ENCODE peak calls at places on chromosomes 11 and 22, in eight cellular contexts. I is IMR-90; S is small intestine; H is A549; D is CD8-positive, alpha-beta memory T cell; K is right lobe of liver; N is hepatocyte; J is mammary epithelial cell. Z is an unnamed sample.

GRCh38 chr22:29032014-29032475 is 29.6 kb downstream of the C22orf31 start:
- DNase-seq in I (no peak), S (no peak), H (no peak), D (no peak), K (peak; percentile 69), N (no peak), J (no peak), Z (no peak)

GRCh38 chr11:28447226-28447625 is 339.0 kb downstream of the METTL15 start:
- DNase-seq in I (peak; percentile 61), S (no peak), H (no peak), D (no peak), K (no peak), N (no peak), J (no peak), Z (no peak)

GRCh38 chr11:119483341-119483880 is 60.4 kb upstream of the THY1 start:
- DNase-seq in I (no peak), S (no peak), H (no peak), D (no peak), K (no peak), N (no peak), J (no peak), Z (no peak)

GRCh38 chr11:24585192-24585591 is 88.3 kb downstream of the LUZP2 start:
- DNase-seq in I (peak; percentile 13), S (no peak), H (no peak), D (no peak), K (no peak), N (no peak), J (no peak), Z (no peak)

GRCh38 chr11:71283960-71284359 is 31.6 kb upstream of the SHANK2 start:
- DNase-seq in I (no peak), S (peak; percentile 93), H (no peak), D (no peak), K (no peak), N (peak; percentile 71), J (peak; percentile 24), Z (no peak)

GRCh38 chr11:20962581-20962980 is 293.2 kb downstream of the NELL1 start:
- DNase-seq in I (no peak), S (no peak), H (no peak), D (no peak), K (no peak), N (no peak), J (peak; percentile 45), Z (no peak)

GRCh38 chr22:28247114-28247513 is 328.1 kb upstream of the PITPNB start:
- DNase-seq in I (no peak), S (no peak), H (no peak), D (no peak), K (no peak), N (no peak), J (no peak), Z (no peak)

GRCh38 chr22:38350444-38351359 is 33.5 kb upstream of the CSNK1E start:
- DNase-seq in I (no peak), S (no peak), H (no peak), D (no peak), K (peak; percentile 48), N (no peak), J (no peak), Z (no peak)

GRCh38 chr11:133895551-133895950 is 50.2 kb upstream of the SPATA19 start:
- DNase-seq in I (no peak), S (no peak), H (no peak), D (no peak), K (no peak), N (no peak), J (no peak), Z (no peak)

GRCh38 chr11:18650353-18650752 is 16.2 kb upstream of the SPTY2D1 start:
- DNase-seq in I (no peak), S (no peak), H (no peak), D (no peak), K (no peak), N (no peak), J (no peak), Z (no peak)

GRCh38 chr22:30890689-30891442 is 77.7 kb downstream of the MORC2 start:
- DNase-seq in I (peak; percentile 10), S (peak; percentile 31), H (peak; percentile 30), D (no peak), K (no peak), N (peak; percentile 49), J (peak; percentile 22), Z (no peak)

GRCh38 chr11:789951-790350 is at the start of gene CEND1:
- DNase-seq in I (peak; percentile 54), S (no peak), H (peak; percentile 44), D (no peak), K (no peak), N (no peak), J (no peak), Z (no peak)

GRCh38 chr11:118930152-118930712 is 4.5 kb upstream of the BCL9L start:
- DNase-seq in I (peak; percentile 63), S (peak; percentile 97), H (no peak), D (peak; percentile 86), K (peak; percentile 90), N (peak; percentile 95), J (peak; percentile 91), Z (peak; percentile 81)

GRCh38 chr11:9070740-9071476 is 20.5 kb downstream of the SCUBE2 start:
- DNase-seq in I (no peak), S (peak; percentile 28), H (no peak), D (no peak), K (no peak), N (no peak), J (no peak), Z (no peak)

GRCh38 chr11:9269492-9270030 is 4.4 kb upstream of the DENND5A start:
- DNase-seq in I (peak; percentile 24), S (no peak), H (no peak), D (no peak), K (no peak), N (no peak), J (no peak), Z (no peak)

GRCh38 chr11:64763804-64764611 is 4.2 kb upstream of the PYGM start:
- DNase-seq in I (no peak), S (peak; percentile 39), H (no peak), D (peak; percentile 55), K (no peak), N (no peak), J (no peak), Z (peak; percentile 46)

GRCh38 chr11:122491486-122491885 is 164.0 kb upstream of the UBASH3B start:
- DNase-seq in I (peak; percentile 75), S (no peak), H (no peak), D (no peak), K (no peak), N (peak; percentile 34), J (peak; percentile 84), Z (no peak)

GRCh38 chr11:116192509-116193206 is 580.1 kb downstream of the BUD13 start:
- DNase-seq in I (no peak), S (peak; percentile 12), H (no peak), D (no peak), K (no peak), N (no peak), J (no peak), Z (no peak)

GRCh38 chr11:3367221-3367620 is 11.7 kb downstream of the ZNF195 start:
- DNase-seq in I (no peak), S (no peak), H (no peak), D (no peak), K (no peak), N (no peak), J (no peak), Z (no peak)
- H3K9me3 ChIP-seq in I (peaks cover 35% of the 10 kb centered on the region), S (peaks cover 2% of the 10 kb centered on the region), H (peaks cover 92% of the 10 kb centered on the region), D (peaks cover 18% of the 10 kb centered on the region), K (no peaks in the 10 kb centered on the region), N (peaks cover 30% of the 10 kb centered on the region), J (peaks cover 45% of the 10 kb centered on the region), Z (peaks cover 79% of the 10 kb centered on the region)

DNA sequence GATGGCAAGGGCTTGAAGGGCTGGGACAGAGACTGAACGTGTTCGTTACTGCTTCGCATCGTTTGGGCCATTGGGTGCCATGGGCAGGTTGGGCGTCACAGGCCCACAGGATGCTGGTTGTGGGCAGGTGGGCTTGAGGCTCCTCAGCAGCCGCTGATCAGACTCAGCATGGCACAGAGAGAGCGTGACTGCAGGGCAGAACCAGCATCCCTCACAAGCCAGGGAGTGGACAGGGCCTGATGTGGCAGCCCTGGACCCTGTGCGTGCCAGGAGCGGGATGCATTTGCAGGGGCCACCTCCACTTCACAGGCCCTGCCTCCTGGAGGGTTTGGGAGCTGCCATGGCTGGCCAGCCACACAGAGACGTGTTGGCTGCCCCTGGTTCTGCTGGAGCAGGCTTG is 1228.3 kb downstream of the BRD1 start:
- DNase-seq in I (no peak), S (no peak), H (no peak), D (no peak), K (no peak), N (no peak), J (no peak), Z (no peak)
- H3K9me3 ChIP-seq in I (peaks cover 70% of the 10 kb centered on the region), S (no peaks in the 10 kb centered on the region), H (no peaks in the 10 kb centered on the region), D (no peaks in the 10 kb centered on the region), K (no peaks in the 10 kb centered on the region), N (no peaks in the 10 kb centered on the region), J (peaks cover 60% of the 10 kb centered on the region), Z (no peaks in the 10 kb centered on the region)

GRCh38 chr11:54985731-54986130 is 276.2 kb upstream of the TRIM48 start:
- DNase-seq in I (no peak), S (no peak), H (no peak), D (no peak), K (no peak), N (no peak), J (no peak), Z (no peak)
- H3K9me3 ChIP-seq in I (no peaks in the 10 kb centered on the region), S (no peaks in the 10 kb centered on the region), H (peaks cover 2% of the 10 kb centered on the region), D (no peaks in the 10 kb centered on the region), K (no peaks in the 10 kb centered on the region), N (no peaks in the 10 kb centered on the region), J (peaks cover 16% of the 10 kb centered on the region), Z (peaks cover 51% of the 10 kb centered on the region)

GRCh38 chr11:78768345-78768744 is 193.7 kb upstream of the NARS2 start:
- DNase-seq in I (no peak), S (no peak), H (no peak), D (no peak), K (no peak), N (no peak), J (no peak), Z (no peak)

GRCh38 chr11:78764946-78765345 is 190.3 kb upstream of the NARS2 start:
- DNase-seq in I (no peak), S (no peak), H (no peak), D (no peak), K (no peak), N (no peak), J (no peak), Z (no peak)

GRCh38 chr11:78768947-78769346 is 194.3 kb upstream of the NARS2 start:
- DNase-seq in I (peak; percentile 66), S (no peak), H (no peak), D (no peak), K (no peak), N (no peak), J (no peak), Z (no peak)

GRCh38 chr11:78766997-78767396 is 192.3 kb upstream of the NARS2 start:
- DNase-seq in I (no peak), S (no peak), H (no peak), D (no peak), K (no peak), N (no peak), J (no peak), Z (no peak)

GRCh38 chr11:78767409-78767932 is 192.8 kb upstream of the NARS2 start:
- DNase-seq in I (peak; percentile 21), S (no peak), H (no peak), D (no peak), K (no peak), N (no peak), J (no peak), Z (no peak)
- H3K9me3 ChIP-seq in I (no peaks in the 10 kb centered on the region), S (no peaks in the 10 kb centered on the region), H (no peaks in the 10 kb centered on the region), D (no peaks in the 10 kb centered on the region), K (no peaks in the 10 kb centered on the region), N (no peaks in the 10 kb centered on the region), J (no peaks in the 10 kb centered on the region), Z (no peaks in the 10 kb centered on the region)

Z was measured in CD4-positive, CD25-positive, alpha-beta regulatory T cell.